ENCODE peak calls at places on chromosomes 4 and X, in eight cellular contexts. U is astrocyte of the spinal cord, M is breast epithelium, V is Peyer's patch, T is GM13976, S is A549, D is fibroblast of lung, G is neural progenitor cell. E is an unnamed sample.

GRCh38 chr4:106898621-106899230 is 137.4 kb downstream of the DKK2 start:
- DNase-seq in T (peak; percentile 40), V (peak; percentile 47), D (peak; percentile 39), G (peak; percentile 82), S (peak; percentile 44), M (no peak), U (peak; percentile 70), E (peak; percentile 48)

GRCh38 chr4:74891037-74891436 is 41.9 kb upstream of the PARM1 start:
- DNase-seq in U (no peak), D (no peak), M (no peak), T (no peak), G (no peak), S (no peak), V (no peak), E (no peak)

GRCh38 chr4:102247041-102247440 is 98.2 kb downstream of the SLC39A8 start:
- DNase-seq in U (peak; percentile 76), S (no peak), D (peak; percentile 73), T (no peak), M (no peak), G (no peak), V (no peak), E (no peak)

GRCh38 chr4:183348706-183349659 is 26.8 kb upstream of the CLDN24 start:
- DNase-seq in T (no peak), M (no peak), G (no peak), V (peak; percentile 8), S (peak; percentile 47), D (peak; percentile 96), U (peak; percentile 84), E (no peak)

GRCh38 chr4:177125656-177126055 is 184.0 kb upstream of the NEIL3 start:
- DNase-seq in U (no peak), M (no peak), T (no peak), S (no peak), G (no peak), D (peak; percentile 17), V (no peak), E (no peak)

GRCh38 chrX:125203737-125204578 is 115.7 kb upstream of the TEX13C start:
- DNase-seq in M (no peak), U (peak; percentile 31), S (peak; percentile 32), V (no peak), G (peak; percentile 70), T (peak; percentile 9), D (peak; percentile 0), E (peak; percentile 76)

GRCh38 chr4:3311095-3311372 is 18.2 kb downstream of the RGS12 start:
- DNase-seq in T (no peak), G (no peak), M (no peak), U (no peak), S (no peak), V (no peak), D (no peak), E (no peak)

GRCh38 chrX:3129256-3129655 is 88.0 kb downstream of the ARSF start:
- DNase-seq in V (no peak), G (no peak), U (no peak), M (no peak), D (peak; percentile 87), T (no peak), S (no peak), E (no peak)

GRCh38 chr4:139876328-139876941 is 210.8 kb downstream of the MGST2 start:
- DNase-seq in M (no peak), T (no peak), U (no peak), D (no peak), G (no peak), S (no peak), V (no peak), E (no peak)

GRCh38 chr4:184471872-184472539 is 2.3 kb downstream of the IRF2 start:
- DNase-seq in G (peak; percentile 30), D (no peak), V (no peak), U (peak; percentile 42), T (peak; percentile 42), M (no peak), S (peak; percentile 14), E (no peak)

GRCh38 chr4:143424276-143424675 is 87.6 kb downstream of the GAB1 start:
- DNase-seq in M (no peak), D (peak; percentile 44), G (no peak), S (no peak), T (no peak), V (no peak), U (no peak), E (no peak)

GRCh38 chr4:70754990-70755688 is 33.4 kb downstream of the RUFY3 start:
- DNase-seq in V (no peak), G (no peak), M (no peak), S (no peak), U (no peak), T (no peak), D (no peak), E (no peak)

GRCh38 chrX:151825927-151826471 is 86.7 kb upstream of the MAGEA4 start:
- DNase-seq in U (peak; percentile 84), V (no peak), T (no peak), D (peak; percentile 91), S (peak; percentile 77), G (no peak), M (no peak), E (no peak)

GRCh38 chrX:100447563-100448397 is 37.7 kb upstream of the PCDH19 start:
- DNase-seq in T (peak; percentile 46), S (peak; percentile 33), M (no peak), U (peak; percentile 29), D (peak; percentile 3), G (peak; percentile 63), V (peak; percentile 62), E (peak; percentile 73)

GRCh38 chr4:174152717-174153466 is 130.6 kb downstream of the FBXO8 start:
- DNase-seq in M (no peak), V (no peak), D (no peak), G (peak; percentile 69), S (no peak), U (no peak), T (no peak), E (no peak)

GRCh38 chr4:167100120-167100519 is 134.2 kb downstream of the SPOCK3 start:
- DNase-seq in U (peak; percentile 67), S (peak; percentile 20), V (no peak), G (peak; percentile 26), T (no peak), D (peak; percentile 62), M (no peak), E (no peak)

GRCh38 chr4:165514739-165515138 is 135.9 kb downstream of the CPE start:
- DNase-seq in D (no peak), U (no peak), V (no peak), S (no peak), G (no peak), T (no peak), M (no peak), E (no peak)

GRCh38 chr4:74456056-74456744 is 11.3 kb downstream of the AREG start:
- DNase-seq in V (no peak), M (no peak), S (peak; percentile 48), D (no peak), G (no peak), U (no peak), T (no peak), E (no peak)

GRCh38 chr4:78645853-78646757 is 94.5 kb downstream of the ANXA3 start:
- DNase-seq in G (no peak), U (peak; percentile 94), D (peak; percentile 95), V (peak; percentile 77), T (no peak), S (peak; percentile 84), M (peak; percentile 89), E (no peak)

GRCh38 chr4:173835863-173836262 is 305.8 kb upstream of the HAND2 start:
- DNase-seq in M (no peak), S (no peak), T (no peak), U (peak; percentile 57), D (peak; percentile 56), G (peak; percentile 48), V (no peak), E (no peak)

GRCh38 chr4:78414116-78414515 is 137.5 kb upstream of the ANXA3 start:
- DNase-seq in D (peak; percentile 5), S (no peak), M (no peak), V (no peak), T (no peak), U (no peak), G (no peak), E (no peak)

GRCh38 chrX:134718329-134719317 is 60.4 kb upstream of the PLAC1 start:
- DNase-seq in S (peak; percentile 95), U (peak; percentile 86), D (peak; percentile 95), V (no peak), M (peak; percentile 20), G (no peak), T (no peak), E (no peak)

GRCh38 chrX:16869393-16870094 is 618 bp downstream of the RBBP7 start:
- DNase-seq in D (no peak), U (peak; percentile 5), G (peak; percentile 87), V (peak; percentile 62), T (peak; percentile 56), S (peak; percentile 32), M (no peak), E (peak; percentile 80)

GRCh38 chrX:23637187-23637586 is 30.1 kb upstream of the PRDX4 start:
- DNase-seq in V (no peak), T (peak; percentile 25), M (no peak), S (peak; percentile 3), D (no peak), U (no peak), G (no peak), E (no peak)

GRCh38 chrX:23631136-23631535 is 36.2 kb upstream of the PRDX4 start:
- DNase-seq in V (no peak), U (no peak), D (peak; percentile 43), G (no peak), T (no peak), S (no peak), M (no peak), E (no peak)

GRCh38 chrX:23634181-23634580 is 33.1 kb upstream of the PRDX4 start:
- DNase-seq in G (no peak), T (peak; percentile 26), S (peak; percentile 8), V (no peak), D (no peak), U (no peak), M (no peak), E (no peak)
- TF ChIP-seq CTCF in G (peak; percentile 42), T (no peak), S (peak; percentile 45), V (no peak), D (peak; percentile 23), U (peak; percentile 15), M (no peak), E (no peak)

GRCh38 chr4:155339588-155339987 is 37.2 kb downstream of the MAP9 start:
- DNase-seq in S (peak; percentile 91), G (no peak), T (no peak), U (no peak), M (no peak), V (no peak), D (no peak), E (no peak)
- TF ChIP-seq CTCF in S (no peak), G (no peak), T (no peak), U (no peak), M (no peak), V (no peak), D (no peak), E (no peak)

GRCh38 chr4:89482248-89482647 is 174.6 kb upstream of the GPRIN3 start:
- DNase-seq in M (no peak), V (no peak), G (peak; percentile 61), U (peak; percentile 39), T (peak; percentile 41), D (peak; percentile 39), S (peak; percentile 71), E (no peak)
- TF ChIP-seq CTCF in M (no peak), V (no peak), G (peak; percentile 55), U (peak; percentile 42), T (peak; percentile 28), D (peak; percentile 36), S (peak; percentile 35), E (no peak)

GRCh38 chr4:127124919-127125318 is 507.8 kb upstream of the INTU start:
- DNase-seq in T (no peak), D (peak; percentile 23), G (no peak), U (peak; percentile 36), S (no peak), V (no peak), M (no peak), E (no peak)
- TF ChIP-seq CTCF in T (no peak), D (peak; percentile 33), G (no peak), U (peak; percentile 43), S (no peak), V (no peak), M (no peak), E (no peak)

E was measured in nephron progenitor cell.